ENCODE peak calls at places on chromosomes 11 and 22, in nine cellular contexts. B, Y, W, J, G, C, K, I and P are unnamed samples.

GRCh38 chr11:129639300-129639699 is 176.3 kb upstream of the TMEM45B start:
- DNase-seq in B (no peak), Y (no peak), W (no peak), J (no peak), G (no peak), C (no peak), K (no peak), I (peak), P (no peak)

GRCh38 chr11:20047006-20047405 is 113.3 kb downstream of the DBX1 start:
- DNase-seq in B (no peak), Y (no peak), W (no peak), J (no peak), G (no peak), C (no peak), K (no peak), I (no peak), P (no peak)

GRCh38 chr11:3854977-3855807 is at the start of gene STIM1:
- DNase-seq in B (peak), Y (peak), W (peak), J (peak), G (peak), C (peak), K (peak), I (peak), P (peak)

GRCh38 chr11:75320046-75320618 is 31.3 kb downstream of the ARRB1 start:
- DNase-seq in B (no peak), Y (no peak), W (no peak), J (no peak), G (no peak), C (no peak), K (no peak), I (no peak), P (no peak)

GRCh38 chr11:71504526-71504925 is 22.5 kb upstream of the KRTAP5-7 start:
- DNase-seq in B (no peak), Y (peak), W (no peak), J (no peak), G (no peak), C (no peak), K (no peak), I (no peak), P (no peak)

GRCh38 chr11:35964846-35965245 is 21.0 kb downstream of the LDLRAD3 start:
- DNase-seq in B (no peak), Y (no peak), W (no peak), J (no peak), G (no peak), C (no peak), K (no peak), I (no peak), P (no peak)

GRCh38 chr11:14537134-14537599 is 17.0 kb upstream of the PSMA1 start:
- DNase-seq in B (no peak), Y (no peak), W (no peak), J (no peak), G (peak), C (peak), K (no peak), I (peak), P (no peak)

GRCh38 chr11:57426439-57426753 is 525 bp downstream of the SLC43A3 start:
- DNase-seq in B (no peak), Y (peak), W (no peak), J (no peak), G (no peak), C (no peak), K (no peak), I (no peak), P (no peak)

GRCh38 chr11:104934594-104934993 is 33.8 kb downstream of the CASP4 start:
- DNase-seq in B (no peak), Y (no peak), W (no peak), J (no peak), G (no peak), C (no peak), K (no peak), I (no peak), P (no peak)

GRCh38 chr22:27655582-27656185 is 145.9 kb downstream of the MN1 start:
- DNase-seq in B (no peak), Y (no peak), W (no peak), J (no peak), G (no peak), C (no peak), K (no peak), I (no peak), P (no peak)

GRCh38 chr22:50304528-50305392 is 2.7 kb downstream of the PLXNB2 start:
- DNase-seq in B (no peak), Y (no peak), W (no peak), J (peak), G (peak), C (peak), K (peak), I (no peak), P (peak)

GRCh38 chr22:30606455-30607299 is at the start of gene TCN2:
- DNase-seq in B (peak), Y (peak), W (peak), J (peak), G (peak), C (peak), K (peak), I (peak), P (peak)

GRCh38 chr11:116229581-116229980 is 543.2 kb downstream of the BUD13 start:
- DNase-seq in B (no peak), Y (no peak), W (no peak), J (no peak), G (no peak), C (no peak), K (no peak), I (no peak), P (no peak)

GRCh38 chr11:64331569-64332371 is 8.2 kb upstream of the CCDC88B start:
- DNase-seq in B (no peak), Y (peak), W (no peak), J (peak), G (peak), C (peak), K (peak), I (peak), P (peak)

GRCh38 chr22:46827781-46828180 is 65.3 kb downstream of the TBC1D22A start:
- DNase-seq in B (no peak), Y (peak), W (peak), J (no peak), G (no peak), C (no peak), K (no peak), I (no peak), P (no peak)

DNA sequence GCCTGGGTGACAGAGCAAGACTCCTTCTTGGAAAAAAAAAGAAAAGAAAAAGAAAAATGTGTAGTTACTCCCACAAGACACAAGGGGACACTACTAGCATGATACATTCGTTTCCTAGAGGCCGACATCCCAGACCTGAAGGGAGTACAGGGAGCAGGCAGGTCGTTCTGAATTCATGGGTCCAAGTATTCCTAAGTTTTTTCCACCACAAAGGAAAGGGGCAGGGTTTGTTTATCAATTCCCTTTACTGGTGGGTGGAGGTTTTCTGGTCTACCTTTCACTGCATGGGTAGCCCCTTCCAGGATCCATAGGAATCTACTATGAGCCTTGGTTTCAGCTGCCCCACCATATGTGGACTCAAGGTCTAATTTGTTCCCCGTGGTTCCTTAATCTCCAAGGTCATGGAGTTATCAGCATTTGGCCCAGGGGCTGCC is 11.8 kb downstream of the TIGD3 start:
- DNase-seq in B (no peak), Y (no peak), W (no peak), J (no peak), G (peak), C (peak), K (no peak), I (peak), P (no peak)
- TF ChIP-seq POLR2A in B (no peak), Y (no peak), W (no peak), J (no peak), G (no peak), C (no peak), K (no peak), I (no peak), P (no peak)

GRCh38 chr11:10933455-10934292 is 75.8 kb upstream of the ZBED5 start:
- DNase-seq in B (peak), Y (peak), W (peak), J (peak), G (peak), C (peak), K (peak), I (peak), P (peak)
- TF ChIP-seq EP300 in B (no peak), Y (no peak), W (no peak), J (no peak), G (no peak), C (no peak), K (no peak), I (no peak), P (no peak)

GRCh38 chr11:96306933-96307747 is 35.9 kb downstream of the MAML2 start:
- DNase-seq in B (peak), Y (no peak), W (peak), J (peak), G (peak), C (peak), K (no peak), I (peak), P (peak)
- TF ChIP-seq POLR2AphosphoS5 in B (no peak), Y (no peak), W (peak), J (peak), G (peak), C (no peak), K (peak), I (no peak), P (peak)

DNA sequence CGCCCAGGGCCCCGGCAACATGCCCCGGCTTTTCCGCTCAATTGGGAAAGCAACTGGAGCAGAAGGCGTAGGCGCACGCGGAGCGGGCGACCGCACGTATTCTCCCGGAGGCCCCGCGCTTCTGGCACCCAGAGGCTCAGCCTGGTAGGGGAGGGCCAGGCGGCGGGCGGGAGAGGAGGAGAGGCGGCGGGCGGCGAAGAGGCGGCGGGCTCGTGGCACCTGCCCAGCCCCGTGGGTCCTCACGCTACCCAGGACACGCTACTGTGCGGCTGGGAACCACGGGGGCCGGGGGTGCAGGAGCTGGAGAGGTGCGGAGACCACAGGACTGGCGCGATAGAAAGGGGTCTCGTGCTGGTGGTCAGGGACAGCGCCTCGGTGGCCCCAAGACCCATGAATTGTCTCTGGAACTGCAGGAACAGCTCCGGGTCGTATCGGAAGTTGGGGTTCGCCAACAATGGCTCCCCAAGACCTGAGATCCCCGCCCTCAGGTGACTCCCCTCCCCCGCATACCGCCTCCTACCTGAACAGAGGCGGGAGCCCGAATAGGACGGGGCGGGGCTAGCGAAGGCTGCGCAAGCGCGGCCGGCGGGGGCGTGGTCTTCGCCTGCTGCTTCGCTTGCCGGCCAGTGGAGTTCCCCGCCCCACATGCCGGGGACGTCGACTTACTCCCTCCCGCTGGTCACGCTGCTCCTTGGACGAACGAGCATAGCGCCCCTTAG is at the start of gene SLC37A4:
- DNase-seq in B (peak), Y (peak), W (peak), J (peak), G (peak), C (peak), K (peak), I (peak), P (peak)
- TF ChIP-seq POLR2A in B (no peak), Y (no peak), W (no peak), J (no peak), G (peak), C (peak), K (peak), I (peak), P (peak)